ENCODE peak calls at places on chromosomes 7 and 10, in five cellular contexts. L, Q, R, X and V are unnamed samples.

GRCh38 chr7:80372415-80372814 is 139.4 kb downstream of the GNAT3 start:
- DNase-seq in R (no peak), Q (no peak), L (no peak), X (no peak), V (no peak)

GRCh38 chr7:26930201-26930600 is 65.8 kb upstream of the SKAP2 start:
- DNase-seq in R (no peak), L (no peak), Q (no peak), X (no peak), V (no peak)

GRCh38 chr10:79098596-79099015 is 29.8 kb downstream of the ZMIZ1 start:
- DNase-seq in L (no peak), R (no peak), Q (no peak), X (no peak), V (no peak)

GRCh38 chr7:24123061-24123460 is 160.9 kb upstream of the NPY start:
- DNase-seq in L (no peak), R (no peak), X (no peak), Q (no peak), V (no peak)

GRCh38 chr7:130971297-130971696 is 237.3 kb upstream of the KLF14 start:
- DNase-seq in R (no peak), L (no peak), X (no peak), Q (no peak), V (no peak)

GRCh38 chr10:83516788-83517187 is 622.5 kb upstream of the GHITM start:
- DNase-seq in X (no peak), L (no peak), R (no peak), Q (no peak), V (no peak)

GRCh38 chr10:28020993-28021982 is 22.4 kb upstream of the ODAD2 start:
- DNase-seq in Q (no peak), R (no peak), X (no peak), L (no peak), V (no peak)

GRCh38 chr7:156818133-156818532 is 74.8 kb downstream of the LMBR1 start:
- DNase-seq in R (no peak), Q (no peak), L (no peak), X (no peak), V (no peak)

GRCh38 chr10:20713420-20713819 is 183.7 kb downstream of the NEBL start:
- DNase-seq in X (no peak), L (no peak), R (no peak), Q (no peak), V (no peak)

GRCh38 chr7:28533731-28534531 is 121.6 kb downstream of the CREB5 start:
- DNase-seq in L (no peak), R (no peak), X (no peak), Q (no peak), V (no peak)

GRCh38 chr10:69716711-69717560 is 84.8 kb upstream of the COL13A1 start:
- DNase-seq in L (peak; percentile 55), X (peak; percentile 73), R (peak; percentile 41), Q (peak; percentile 30), V (peak; percentile 66)

GRCh38 chr10:11243425-11244222 is 226.0 kb downstream of the CELF2 start:
- DNase-seq in L (no peak), X (no peak), Q (no peak), R (no peak), V (no peak)